ENCODE peak calls at places on chromosome 20, in five cellular contexts. L, G, X, T and S are unnamed samples. For H3K27me3, the result is how much of the 10 kb centered on the place peaks cover.

GRCh38 chr20:12482661-12483060 is 526.1 kb upstream of the SPTLC3 start:
- DNase-seq in L (no peak), G (no peak), X (no peak), T (no peak), S (no peak)

GRCh38 chr20:17660667-17661066 is 21.4 kb downstream of the RRBP1 start:
- DNase-seq in L (no peak), G (no peak), X (no peak), T (no peak), S (no peak)

GRCh38 chr20:3670511-3670910 is 7.3 kb upstream of the GFRA4 start:
- DNase-seq in L (no peak), G (no peak), X (no peak), T (no peak), S (peak)

GRCh38 chr20:46210672-46211330 is 92.7 kb downstream of the CD40 start:
- DNase-seq in L (no peak), G (no peak), X (no peak), T (no peak), S (no peak)

GRCh38 chr20:37919389-37920040 is 16.6 kb downstream of the VSTM2L start:
- DNase-seq in L (no peak), G (no peak), X (no peak), T (no peak), S (no peak)

GRCh38 chr20:52291109-52291508 is 99.5 kb upstream of the ZFP64 start:
- DNase-seq in L (no peak), G (no peak), X (no peak), T (no peak), S (peak)

GRCh38 chr20:33649201-33649631 is 12.9 kb upstream of the C20orf144 start:
- DNase-seq in L (no peak), G (no peak), X (no peak), T (no peak), S (no peak)

GRCh38 chr20:36754656-36755222 is 8.8 kb upstream of the NDRG3 start:
- DNase-seq in L (peak), G (peak), X (no peak), T (peak), S (peak)

GRCh38 chr20:16785221-16785620 is 37.1 kb downstream of the OTOR start:
- DNase-seq in L (no peak), G (no peak), X (no peak), T (no peak), S (peak)

GRCh38 chr20:19995220-19995863 is 21.8 kb upstream of the NAA20 start:
- DNase-seq in L (peak), G (peak), X (no peak), T (no peak), S (peak)

GRCh38 chr20:49885558-49886332 is 29.6 kb downstream of the SPATA2 start:
- DNase-seq in L (no peak), G (no peak), X (no peak), T (no peak), S (peak)

DNA sequence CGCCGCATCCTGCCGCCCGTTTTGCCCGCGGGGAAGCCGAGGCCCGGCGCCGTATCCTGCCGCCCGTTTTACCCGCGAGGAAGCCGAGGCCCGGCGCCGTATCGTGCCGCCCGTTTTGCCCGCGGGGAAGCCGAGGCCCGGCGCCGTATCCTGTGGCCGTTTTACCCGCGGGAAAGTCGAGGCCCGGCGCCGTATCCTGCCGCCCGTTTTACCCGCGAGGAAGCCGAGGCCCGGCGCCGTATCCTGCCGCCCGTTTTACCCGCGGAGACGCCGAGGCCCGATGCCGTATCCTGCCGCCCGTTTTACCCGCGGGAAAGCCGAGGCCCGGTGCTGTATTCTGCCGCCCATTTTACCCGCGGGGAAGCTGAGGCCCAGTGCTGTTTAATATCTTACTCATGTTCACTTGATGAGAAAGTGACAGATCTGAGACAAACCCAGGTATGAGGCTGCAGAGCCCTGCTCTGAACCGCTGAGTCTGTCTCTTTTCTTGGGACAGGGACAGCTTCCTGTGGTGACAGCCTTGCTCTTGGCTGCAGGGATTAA is 129.4 kb downstream of the CDH26 start:
- DNase-seq in L (no peak), G (no peak), X (no peak), T (no peak), S (no peak)
- TF ChIP-seq EZH2 in L (peak), G (no peak), X (no peak), T (no peak), S (no peak)

GRCh38 chr20:21712443-21713059 is 7.1 kb downstream of the PAX1 start:
- DNase-seq in L (no peak), G (no peak), X (no peak), T (no peak), S (peak)
- H3K27me3 ChIP-seq in L (half or more), G (under half), X (under half), T (half or more), S (half or more)

GRCh38 chr20:7226156-7226555 is 458.7 kb downstream of the BMP2 start:
- DNase-seq in L (no peak), G (no peak), X (no peak), T (no peak), S (no peak)
- TF ChIP-seq CREB1 in L (no peak), G (no peak), X (no peak), T (no peak), S (no peak)

DNA sequence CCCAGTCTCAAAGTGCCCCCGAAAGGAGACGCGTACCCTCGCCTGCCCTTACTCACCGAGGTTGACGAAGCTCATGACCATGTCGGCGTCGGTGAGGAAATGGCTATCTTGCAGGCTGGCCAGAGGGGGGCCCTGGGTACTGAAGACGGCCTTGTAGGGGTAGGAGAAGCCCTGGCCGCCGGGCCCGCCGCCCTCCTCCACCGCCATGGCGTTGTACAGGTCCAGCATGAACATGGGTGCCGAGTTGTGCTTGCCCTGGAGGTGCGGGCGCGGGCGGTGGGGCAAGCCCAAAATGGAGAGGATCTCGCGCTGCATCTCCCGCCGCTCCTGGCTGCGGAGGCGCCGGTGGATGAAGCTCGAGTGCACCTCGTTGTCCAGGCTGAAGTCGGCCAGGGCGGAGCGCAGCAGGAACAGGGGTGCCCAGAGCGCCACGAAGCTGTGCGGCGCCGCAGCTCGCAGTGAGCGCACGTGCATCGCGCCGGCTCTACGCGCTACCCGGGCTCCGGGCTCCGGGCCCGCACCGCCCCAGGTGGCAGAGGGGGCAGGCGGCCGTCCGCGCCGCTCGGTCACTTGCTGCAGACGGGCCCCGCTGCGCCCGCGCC is 691 bp downstream of the BMP7 start:
- DNase-seq in L (no peak), G (no peak), X (no peak), T (peak), S (peak)
- TF ChIP-seq EZH2 in L (no peak), G (no peak), X (no peak), T (peak), S (peak)

DNA sequence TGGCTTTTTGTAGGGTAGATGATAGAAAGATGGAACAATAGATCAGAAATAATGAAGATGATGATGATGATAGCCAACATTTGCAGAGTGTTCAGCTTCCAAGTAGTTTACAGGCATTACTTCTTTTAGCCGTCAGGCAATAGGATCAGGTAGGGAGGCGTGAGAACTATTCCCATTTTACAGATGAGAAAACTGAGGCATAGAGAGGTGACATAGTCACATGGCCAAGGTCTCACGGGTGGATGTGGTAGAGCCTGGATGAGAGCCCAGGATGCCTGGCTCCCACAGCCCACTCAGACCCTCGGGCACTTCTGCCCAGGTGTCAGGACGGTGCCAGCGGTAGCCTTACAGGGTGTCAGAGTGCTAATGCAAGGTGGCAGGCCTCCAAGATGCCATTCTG is 26.0 kb upstream of the TM9SF4 start:
- DNase-seq in L (no peak), G (no peak), X (no peak), T (no peak), S (no peak)
- H3K27me3 ChIP-seq in L (half or more), G (under half), X (under half), T (under half), S (under half)

DNA sequence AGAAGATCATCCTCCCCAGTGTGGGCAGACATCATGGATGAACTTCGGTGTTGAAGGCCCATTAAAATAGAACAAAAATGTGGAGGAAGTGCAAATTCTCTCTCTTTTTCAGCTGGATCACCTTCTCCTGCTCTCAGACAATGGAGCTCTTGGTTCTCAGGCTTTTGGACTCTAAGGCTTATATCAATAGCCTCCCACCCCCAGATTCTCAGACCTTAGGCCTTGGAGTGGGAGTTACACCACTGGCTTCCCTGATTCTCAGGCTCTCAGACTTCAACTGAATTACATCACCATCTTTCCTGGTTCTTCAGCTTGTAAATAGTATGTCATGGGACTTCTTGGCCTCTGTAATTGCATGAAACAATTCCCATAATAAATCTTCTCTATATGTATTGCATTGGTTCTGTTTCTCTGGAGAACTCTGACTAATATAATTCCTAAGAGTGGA is 36.6 kb downstream of the NSFL1C start:
- DNase-seq in L (no peak), G (no peak), X (no peak), T (no peak), S (no peak)
- TF ChIP-seq CREB1 in L (no peak), G (no peak), X (no peak), T (no peak), S (no peak)

DNA sequence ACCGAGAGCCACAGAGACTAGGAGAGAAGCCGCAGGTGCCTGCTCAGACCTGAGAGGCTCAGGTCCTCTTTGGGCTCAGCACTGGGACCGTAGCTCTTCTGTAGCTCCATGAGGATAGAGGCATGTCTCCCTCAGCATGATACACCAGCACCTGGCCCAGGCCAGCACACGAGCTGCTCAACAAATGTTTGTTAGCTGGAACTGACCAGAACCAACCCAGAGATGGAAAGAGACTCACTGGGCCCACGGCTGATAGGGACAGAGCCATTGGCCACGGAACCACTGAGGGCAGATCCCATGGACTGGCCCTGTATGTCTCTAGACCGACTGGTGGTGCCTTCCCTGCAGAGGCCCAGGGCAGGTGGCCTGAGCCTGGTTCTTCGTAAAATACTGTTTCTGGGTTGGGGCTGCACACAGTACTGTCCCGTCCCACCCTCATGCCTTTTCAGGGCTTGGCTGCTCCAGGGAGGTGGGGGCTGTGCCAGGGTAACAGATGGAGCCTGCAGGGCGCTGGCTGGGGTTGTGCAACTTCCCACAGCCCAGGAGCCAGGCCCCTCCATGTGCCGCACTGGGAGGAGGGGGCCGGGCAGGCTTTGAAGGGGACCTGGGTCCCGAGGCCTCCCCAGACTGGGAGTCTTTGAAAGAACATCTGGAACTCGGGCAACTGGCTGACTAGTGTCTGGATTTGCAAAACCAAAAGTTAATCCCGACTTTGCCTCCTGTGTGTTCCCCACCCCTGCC is 5.2 kb downstream of the C20orf204 start:
- DNase-seq in L (peak), G (no peak), X (no peak), T (no peak), S (peak)
- TF ChIP-seq EZH2 in L (no peak), G (no peak), X (no peak), T (no peak), S (no peak)

GRCh38 chr20:24093666-24094065 is 105.1 kb upstream of the GGTLC1 start:
- DNase-seq in L (no peak), G (no peak), X (no peak), T (no peak), S (no peak)

GRCh38 chr20:24096256-24096655 is 107.7 kb upstream of the GGTLC1 start:
- DNase-seq in L (no peak), G (no peak), X (no peak), T (no peak), S (no peak)

GRCh38 chr20:24097051-24097450 is 108.5 kb upstream of the GGTLC1 start:
- DNase-seq in L (no peak), G (no peak), X (no peak), T (no peak), S (no peak)

GRCh38 chr20:24095753-24096152 is 107.2 kb upstream of the GGTLC1 start:
- DNase-seq in L (no peak), G (no peak), X (no peak), T (no peak), S (no peak)

GRCh38 chr20:24095303-24095702 is 106.7 kb upstream of the GGTLC1 start:
- DNase-seq in L (no peak), G (no peak), X (no peak), T (no peak), S (no peak)
- H3K27me3 ChIP-seq in L (under half), G (under half), X (under half), T (under half), S (under half)